ENCODE peak calls at places on chromosomes 11 and 22, in seven cellular contexts. X, L, M, Y, Q, R and D are unnamed samples.

GRCh38 chr22:38176170-38176741 is 5.4 kb downstream of the PLA2G6 start:
- DNase-seq in X (peak), L (peak), M (peak), Y (no peak), Q (peak), R (peak), D (peak)

GRCh38 chr11:66363805-66364535 is 7.6 kb downstream of the SLC29A2 start:
- DNase-seq in X (peak), L (peak), M (no peak), Y (peak), Q (no peak), R (peak), D (peak)

GRCh38 chr22:40714514-40714966 is 35.3 kb downstream of the MCHR1 start:
- DNase-seq in X (peak), L (no peak), M (peak), Y (peak), Q (peak), R (no peak), D (no peak)

GRCh38 chr22:39717099-39717498 is 146.5 kb downstream of the CACNA1I start:
- DNase-seq in X (no peak), L (no peak), M (no peak), Y (no peak), Q (no peak), R (no peak), D (no peak)

GRCh38 chr11:108914981-108915380 is 250.1 kb downstream of the DDX10 start:
- DNase-seq in X (peak), L (no peak), M (peak), Y (no peak), Q (no peak), R (no peak), D (no peak)

GRCh38 chr22:50422046-50422445 is 52.8 kb downstream of the SBF1 start:
- DNase-seq in X (no peak), L (no peak), M (no peak), Y (no peak), Q (no peak), R (no peak), D (no peak)

GRCh38 chr22:42834177-42834949 is 22.7 kb downstream of the ARFGAP3 start:
- DNase-seq in X (no peak), L (no peak), M (no peak), Y (no peak), Q (no peak), R (no peak), D (peak)

GRCh38 chr11:118434553-118435232 is 1.6 kb upstream of the KMT2A start:
- DNase-seq in X (peak), L (peak), M (peak), Y (peak), Q (peak), R (peak), D (peak)

GRCh38 chr22:17266261-17266971 is 47.2 kb upstream of the ADA2 start:
- DNase-seq in X (peak), L (no peak), M (no peak), Y (no peak), Q (no peak), R (no peak), D (no peak)

GRCh38 chr22:49965291-49966040 is 4.9 kb downstream of the PIM3 start:
- DNase-seq in X (no peak), L (peak), M (no peak), Y (no peak), Q (no peak), R (no peak), D (no peak)

GRCh38 chr11:75574698-75575265 is 12.7 kb downstream of the SERPINH1 start:
- DNase-seq in X (no peak), L (no peak), M (no peak), Y (no peak), Q (no peak), R (no peak), D (no peak)

GRCh38 chr11:95520361-95520760 is 269.2 kb downstream of the FAM76B start:
- DNase-seq in X (no peak), L (no peak), M (no peak), Y (no peak), Q (no peak), R (no peak), D (no peak)

GRCh38 chr11:10002221-10002620 is 291.8 kb downstream of the SBF2 start:
- DNase-seq in X (peak), L (no peak), M (no peak), Y (no peak), Q (peak), R (no peak), D (no peak)

GRCh38 chr22:39745789-39746188 is 147.8 kb downstream of the ENTHD1 start:
- DNase-seq in X (no peak), L (no peak), M (no peak), Y (no peak), Q (no peak), R (no peak), D (peak)

GRCh38 chr11:18536195-18536594 is 9.5 kb upstream of the TSG101 start:
- DNase-seq in X (no peak), L (no peak), M (no peak), Y (no peak), Q (no peak), R (no peak), D (no peak)

GRCh38 chr11:11155962-11156815 is 196.9 kb downstream of the CSNK2A3 start:
- DNase-seq in X (no peak), L (peak), M (no peak), Y (no peak), Q (no peak), R (no peak), D (peak)

GRCh38 chr11:32427616-32427934 is 7.8 kb downstream of the WT1 start:
- DNase-seq in X (no peak), L (no peak), M (no peak), Y (no peak), Q (no peak), R (no peak), D (peak)

GRCh38 chr22:39490135-39490798 is 11.8 kb upstream of the MIEF1 start:
- DNase-seq in X (peak), L (peak), M (peak), Y (no peak), Q (peak), R (peak), D (peak)

GRCh38 chr22:45551310-45552016 is 48.8 kb downstream of the FBLN1 start:
- DNase-seq in X (peak), L (peak), M (no peak), Y (no peak), Q (peak), R (no peak), D (no peak)

GRCh38 chr11:6022954-6023353 is 7.6 kb downstream of the OR56A1 start:
- DNase-seq in X (peak), L (no peak), M (peak), Y (no peak), Q (peak), R (no peak), D (peak)

GRCh38 chr11:120937501-120937900 is 86.4 kb upstream of the TBCEL start:
- DNase-seq in X (no peak), L (no peak), M (no peak), Y (no peak), Q (no peak), R (no peak), D (no peak)

GRCh38 chr22:44577391-44578114 is 79.5 kb upstream of the RTL6 start:
- DNase-seq in X (no peak), L (no peak), M (no peak), Y (peak), Q (no peak), R (no peak), D (no peak)

GRCh38 chr11:61973603-61974162 is 6.2 kb upstream of the FTH1 start:
- DNase-seq in X (no peak), L (no peak), M (no peak), Y (peak), Q (no peak), R (no peak), D (no peak)

GRCh38 chr11:62383822-62384221 is 35.0 kb upstream of the SCGB1A1 start:
- DNase-seq in X (no peak), L (no peak), M (no peak), Y (no peak), Q (no peak), R (no peak), D (no peak)

GRCh38 chr22:38843201-38843715 is 570 bp downstream of the NPTXR start:
- DNase-seq in X (peak), L (peak), M (peak), Y (peak), Q (peak), R (no peak), D (peak)

GRCh38 chr22:48779211-48779643 is 1048.4 kb downstream of the BRD1 start:
- DNase-seq in X (no peak), L (no peak), M (no peak), Y (no peak), Q (no peak), R (peak), D (no peak)

GRCh38 chr11:396511-396947 is 2.5 kb downstream of the PKP3 start:
- DNase-seq in X (peak), L (no peak), M (no peak), Y (no peak), Q (peak), R (no peak), D (peak)

GRCh38 chr22:49827853-49828598 is at the start of gene BRD1:
- DNase-seq in X (peak), L (peak), M (peak), Y (no peak), Q (peak), R (no peak), D (peak)

GRCh38 chr11:80595011-80595410 is 1154.2 kb upstream of the TENM4 start:
- DNase-seq in X (peak), L (no peak), M (peak), Y (no peak), Q (peak), R (no peak), D (no peak)

GRCh38 chr11:110182886-110183285 is 89.7 kb downstream of the ZC3H12C start:
- DNase-seq in X (no peak), L (no peak), M (peak), Y (no peak), Q (peak), R (no peak), D (no peak)

GRCh38 chr11:47907499-47907898 is 59.3 kb upstream of the NUP160 start:
- DNase-seq in X (peak), L (no peak), M (peak), Y (no peak), Q (peak), R (no peak), D (no peak)

DNA sequence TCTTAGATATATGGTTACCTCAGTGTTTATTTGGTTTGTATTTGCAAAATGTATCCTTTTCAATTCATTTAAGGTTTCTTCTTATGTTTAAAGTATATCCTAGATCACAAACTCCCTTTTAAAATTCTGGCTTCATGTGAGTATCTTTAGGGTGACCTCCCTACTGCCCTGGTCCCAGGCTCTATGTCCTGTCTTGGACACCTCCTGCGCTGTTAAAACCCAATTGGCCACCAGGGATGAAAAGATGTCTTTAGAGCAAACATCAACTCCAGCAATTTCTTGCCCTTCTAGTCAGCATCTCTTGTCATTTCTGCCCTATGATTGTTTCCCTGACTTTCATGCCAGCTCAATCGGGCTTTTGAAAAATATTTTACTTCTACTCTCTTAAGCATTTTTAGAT is 28.8 kb upstream of the SYT13 start:
- DNase-seq in X (no peak), L (no peak), M (no peak), Y (no peak), Q (no peak), R (no peak), D (no peak)
- TF ChIP-seq CTCF in X (no peak), L (no peak), M (no peak), Y (no peak), Q (no peak), R (no peak), D (no peak)

DNA sequence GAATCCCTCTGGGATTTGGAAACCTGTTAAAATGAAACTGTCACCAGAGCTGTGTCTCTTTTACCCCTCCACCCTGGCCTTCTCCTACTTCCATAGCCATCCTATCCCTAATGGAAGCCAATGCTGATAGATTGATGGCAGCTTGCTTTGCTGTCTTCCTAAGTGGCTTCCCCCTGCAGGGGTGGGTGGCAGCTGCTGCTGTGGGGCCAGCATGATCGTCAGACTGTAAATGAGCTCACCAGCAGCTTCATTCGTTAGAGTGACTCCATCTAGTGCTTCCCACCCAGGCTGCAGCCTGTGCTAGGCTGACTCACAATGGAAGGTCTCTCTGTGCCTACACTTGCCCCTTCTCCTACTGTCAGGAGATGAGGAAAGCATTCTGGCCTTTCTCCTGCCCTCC is 311.0 kb downstream of the BUD13 start:
- DNase-seq in X (no peak), L (no peak), M (no peak), Y (no peak), Q (no peak), R (no peak), D (no peak)
- TF ChIP-seq CTCF in X (no peak), L (no peak), M (no peak), Y (no peak), Q (no peak), R (no peak), D (no peak)

DNA sequence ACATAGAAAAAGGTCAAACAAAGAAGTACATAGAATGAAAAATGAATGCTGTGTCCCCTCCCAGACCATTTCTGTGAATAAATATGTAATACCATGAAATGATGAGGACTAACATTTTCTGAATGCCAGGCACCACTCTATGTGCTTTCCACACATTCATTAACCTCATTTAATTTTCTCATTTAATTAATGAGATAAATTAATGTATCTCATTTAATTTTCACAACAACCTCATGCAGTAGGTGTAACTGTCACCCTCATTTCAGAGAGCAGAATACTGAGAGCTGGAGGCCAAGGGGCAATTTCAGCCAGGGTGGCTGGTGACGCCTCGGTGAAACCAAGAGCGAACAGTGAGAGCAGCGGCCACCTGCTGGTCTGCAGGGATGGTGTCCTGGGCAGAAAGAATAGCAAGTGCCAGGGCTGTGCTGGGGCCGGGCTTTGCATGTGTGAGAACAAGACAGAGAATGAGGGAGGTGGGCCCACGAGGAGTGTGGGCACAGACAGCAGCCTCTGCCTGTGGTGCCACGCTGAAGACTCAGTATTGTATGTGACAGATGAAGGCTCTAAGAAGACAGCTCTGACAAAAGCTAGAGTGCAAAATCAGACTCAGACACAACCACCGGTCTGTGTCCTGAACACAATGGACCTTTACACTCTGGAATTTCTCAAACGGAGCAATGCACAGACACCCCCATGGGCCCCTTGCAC is 1.8 kb upstream of the SERPIND1 start:
- DNase-seq in X (no peak), L (no peak), M (no peak), Y (no peak), Q (no peak), R (no peak), D (no peak)
- TF ChIP-seq CTCF in X (peak), L (no peak), M (no peak), Y (no peak), Q (no peak), R (no peak), D (no peak)

DNA sequence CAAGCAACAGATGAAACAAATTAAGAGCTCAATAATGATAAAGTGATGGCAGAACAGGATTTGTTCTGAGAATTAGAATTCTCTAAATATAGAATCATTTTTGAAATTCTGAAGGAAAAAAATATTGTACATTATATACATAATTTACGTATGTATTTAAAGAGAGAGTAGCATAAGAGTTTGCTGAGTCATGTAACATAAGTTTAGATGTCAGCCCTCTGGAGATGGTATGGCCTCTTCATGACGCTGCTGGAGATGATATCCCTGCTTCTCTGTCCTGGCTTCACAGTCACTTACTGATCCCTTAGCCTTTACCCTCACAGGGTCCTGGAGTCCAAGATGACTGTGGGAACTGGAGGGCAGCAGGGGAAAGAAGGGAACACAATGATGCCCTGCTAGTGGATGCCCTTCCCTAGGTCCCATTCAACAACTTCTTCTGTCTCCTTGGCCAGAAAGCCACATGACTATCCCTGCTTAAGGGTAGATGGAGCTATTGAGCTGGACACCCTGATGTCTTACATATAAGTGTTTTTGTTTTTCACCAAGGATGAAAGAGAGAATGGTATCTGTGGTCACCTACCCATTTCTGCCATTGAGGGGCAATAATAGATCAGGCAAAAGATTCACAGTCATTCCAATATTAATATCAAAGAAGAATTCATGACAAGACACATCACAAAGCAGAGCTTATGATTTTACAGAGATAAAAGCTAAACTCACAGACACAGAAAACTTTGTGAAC is 753.1 kb downstream of the TBC1D22A start:
- DNase-seq in X (no peak), L (no peak), M (no peak), Y (no peak), Q (no peak), R (no peak), D (no peak)
- TF ChIP-seq CTCF in X (no peak), L (no peak), M (no peak), Y (no peak), Q (no peak), R (no peak), D (no peak)

GRCh38 chr11:2269601-2270321 is 627 bp downstream of the ASCL2 start:
- DNase-seq in X (peak), L (peak), M (peak), Y (peak), Q (peak), R (peak), D (no peak)
- TF ChIP-seq CTCF in X (no peak), L (no peak), M (no peak), Y (no peak), Q (no peak), R (peak), D (no peak)

DNA sequence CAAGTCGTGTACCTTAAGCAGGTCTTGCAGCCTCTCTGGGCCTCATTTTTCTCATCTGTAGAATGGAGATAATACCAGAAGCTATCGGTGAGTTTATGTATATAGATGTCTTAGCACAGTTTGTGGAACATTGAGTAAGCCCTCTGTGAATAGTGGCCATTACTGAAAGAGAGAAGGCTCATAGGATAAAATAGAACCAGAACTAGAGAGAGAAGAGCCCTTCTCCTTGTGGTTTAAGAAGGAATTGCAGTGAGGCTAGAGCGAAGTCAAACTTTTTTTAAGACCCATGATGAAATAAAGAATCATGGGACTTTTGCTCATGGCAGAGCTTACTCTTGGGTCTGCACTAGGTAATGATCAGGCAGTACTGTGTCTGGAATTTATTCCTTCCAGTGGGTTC is 137.1 kb downstream of the TRIM44 start:
- DNase-seq in X (no peak), L (no peak), M (no peak), Y (no peak), Q (no peak), R (no peak), D (no peak)
- TF ChIP-seq CTCF in X (no peak), L (no peak), M (no peak), Y (peak), Q (no peak), R (no peak), D (no peak)

DNA sequence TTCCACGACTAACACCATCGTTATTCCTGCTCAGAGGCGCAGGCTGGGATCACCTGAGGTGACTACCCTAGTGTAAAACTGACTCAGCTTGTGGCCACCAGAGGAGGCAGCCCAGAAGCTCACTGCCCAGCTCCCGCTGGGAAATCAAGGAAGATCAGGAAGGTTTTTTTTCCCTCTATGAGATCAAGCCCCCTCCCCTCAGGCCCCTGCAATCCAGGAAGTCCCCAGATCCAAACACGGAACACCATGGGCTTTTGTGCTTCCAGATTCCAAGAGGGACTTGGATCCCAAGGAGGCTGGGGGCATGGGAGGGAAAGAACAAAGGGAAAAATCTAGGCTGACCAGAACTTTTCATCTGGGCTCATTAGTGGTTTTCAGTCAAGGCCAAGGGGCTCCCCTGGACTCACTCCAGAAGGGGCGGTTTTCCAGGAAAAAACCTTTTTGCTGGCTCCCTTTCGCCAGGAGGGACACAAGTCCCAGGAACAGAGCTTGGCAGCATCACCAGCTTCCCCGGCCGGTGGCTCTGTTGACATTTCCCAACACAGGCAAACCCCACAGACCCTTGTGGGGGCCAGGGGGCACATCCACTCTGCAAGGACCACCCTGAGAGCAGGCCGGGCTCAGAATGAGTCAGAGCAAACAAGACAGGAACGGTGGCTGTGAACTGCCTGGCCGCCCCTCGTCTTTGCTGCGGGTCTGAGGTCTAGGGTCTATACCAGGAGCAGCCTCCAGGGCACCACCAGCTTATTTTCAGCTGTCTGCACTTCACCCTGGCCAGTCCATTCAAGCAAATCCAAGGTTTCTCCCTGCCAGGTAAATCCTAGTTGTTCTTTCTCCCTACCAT is 36.8 kb downstream of the MYH9 start:
- DNase-seq in X (peak), L (peak), M (peak), Y (no peak), Q (peak), R (no peak), D (no peak)
- TF ChIP-seq CTCF in X (peak), L (peak), M (peak), Y (no peak), Q (no peak), R (no peak), D (no peak)